ENCODE peak calls at places on chromosomes 13 and 19, in six cellular contexts. M is HEK293T, N is K562, B is IMR-90, G is GM12878, O is HepG2. V is an unnamed sample.

GRCh38 chr13:113802090-113802531 is 43.1 kb downstream of the TMEM255B start:
- DNase-seq in M (no peak), B (peak; percentile 72), N (peak; percentile 25), O (peak; percentile 13), G (no peak), V (peak; percentile 15)

GRCh38 chr13:27455331-27455855 is 5.0 kb upstream of the MTIF3 start:
- DNase-seq in G (no peak), N (no peak), M (no peak), B (no peak), O (no peak), V (no peak)

GRCh38 chr19:16461630-16462051 is 10.1 kb downstream of the EPS15L1 start:
- DNase-seq in N (no peak), G (no peak), M (no peak), B (no peak), O (no peak), V (no peak)

GRCh38 chr13:110616103-110617101 is 1.1 kb downstream of the NAXD start:
- DNase-seq in B (peak; percentile 72), G (no peak), N (peak; percentile 53), O (peak; percentile 26), M (no peak), V (peak; percentile 33)

GRCh38 chr13:36341718-36342117 is 4.5 kb downstream of the SPART start:
- DNase-seq in M (no peak), B (peak; percentile 51), O (no peak), G (no peak), N (no peak), V (no peak)

GRCh38 chr19:4911786-4912672 is 2.7 kb downstream of the UHRF1 start:
- DNase-seq in G (no peak), M (peak; percentile 60), B (peak; percentile 100), N (peak; percentile 62), O (peak; percentile 40), V (peak; percentile 94)

GRCh38 chr19:18425515-18426415 is 6.6 kb downstream of the SSBP4 start:
- DNase-seq in G (no peak), O (no peak), B (peak; percentile 62), N (no peak), M (no peak), V (no peak)

GRCh38 chr13:23715762-23716235 is 145.6 kb downstream of the TNFRSF19 start:
- DNase-seq in G (no peak), M (no peak), N (peak; percentile 36), B (no peak), O (peak; percentile 62), V (peak; percentile 38)

GRCh38 chr13:40983269-40983668 is 35.8 kb downstream of the ELF1 start:
- DNase-seq in M (no peak), G (no peak), B (no peak), O (no peak), N (no peak), V (no peak)

GRCh38 chr13:41825691-41826090 is 135.2 kb downstream of the VWA8 start:
- DNase-seq in G (no peak), O (no peak), N (no peak), B (peak; percentile 18), M (no peak), V (no peak)

GRCh38 chr19:7346488-7346971 is 2.2 kb upstream of the ARHGEF18 start:
- DNase-seq in B (no peak), O (peak; percentile 15), M (no peak), N (no peak), G (no peak), V (no peak)

GRCh38 chr13:19781526-19781925 is 1.2 kb downstream of the PSPC1 start:
- DNase-seq in N (no peak), G (no peak), O (no peak), M (no peak), B (no peak), V (peak; percentile 15)

GRCh38 chr19:6801397-6802086 is 29.0 kb downstream of the VAV1 start:
- DNase-seq in N (peak; percentile 40), B (no peak), M (no peak), O (no peak), G (peak; percentile 85), V (peak; percentile 87)

GRCh38 chr13:20672772-20673171 is 30.7 kb upstream of the IL17D start:
- DNase-seq in N (no peak), M (no peak), O (no peak), B (peak; percentile 28), G (no peak), V (no peak)

GRCh38 chr19:35249146-35249847 is 495 bp downstream of the LSR start:
- DNase-seq in M (no peak), B (no peak), G (no peak), N (peak; percentile 54), O (no peak), V (peak; percentile 48)

GRCh38 chr13:102197193-102197592 is 204.7 kb downstream of the FGF14 start:
- DNase-seq in G (no peak), O (peak; percentile 1), B (peak; percentile 8), N (no peak), M (no peak), V (peak; percentile 9)

GRCh38 chr13:28316841-28317240 is 178.1 kb downstream of the FLT1 start:
- DNase-seq in O (no peak), M (no peak), N (no peak), B (no peak), G (no peak), V (no peak)

GRCh38 chr19:14089662-14090508 is 666 bp downstream of the SAMD1 start:
- DNase-seq in G (no peak), M (peak; percentile 50), N (peak; percentile 70), B (peak; percentile 74), O (no peak), V (no peak)

GRCh38 chr13:114080739-114081561 is 51.5 kb downstream of the RASA3 start:
- DNase-seq in N (no peak), G (no peak), O (no peak), B (no peak), M (no peak), V (no peak)

GRCh38 chr13:28753208-28753892 is 34.6 kb upstream of the SLC46A3 start:
- DNase-seq in N (no peak), O (peak; percentile 75), B (peak; percentile 91), M (peak; percentile 24), G (no peak), V (peak; percentile 61)

GRCh38 chr19:50280983-50281382 is 48.2 kb downstream of the KCNC3 start:
- DNase-seq in G (no peak), B (no peak), O (no peak), M (no peak), N (no peak), V (no peak)

DNA sequence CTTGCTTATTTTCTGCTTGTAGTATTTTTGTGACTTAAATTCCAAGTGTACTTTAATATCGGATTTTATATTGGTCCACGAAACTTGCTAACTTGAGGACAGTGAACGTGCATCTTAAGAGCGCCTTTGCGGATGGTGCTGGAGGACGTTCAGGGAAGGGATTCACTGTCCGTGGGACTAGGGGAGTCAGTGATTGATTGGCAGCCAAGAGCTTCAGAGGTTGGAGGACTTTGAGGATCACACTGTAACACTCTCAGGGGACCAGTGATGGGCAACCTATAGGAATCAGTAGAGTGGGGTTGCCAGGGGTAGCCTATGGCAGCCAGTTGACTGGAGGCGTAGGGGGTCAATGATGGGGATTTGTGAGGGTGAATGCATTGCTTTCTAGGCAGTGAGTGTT is 516 bp downstream of the ZNF175 start:
- DNase-seq in G (no peak), N (no peak), B (peak; percentile 12), M (no peak), O (no peak), V (no peak)
- TF ChIP-seq BHLHE40 in G (no peak), N (no peak), B (no peak), M (no peak), O (no peak), V (no peak)

GRCh38 chr19:10206226-10206873 is 11.6 kb upstream of the DNMT1 start:
- DNase-seq in B (peak; percentile 66), O (peak; percentile 45), G (no peak), M (no peak), N (no peak), V (no peak)
- TF ChIP-seq BHLHE40 in B (no peak), O (no peak), G (no peak), M (no peak), N (no peak), V (no peak)

GRCh38 chr13:99417151-99417820 is 84.0 kb upstream of the TM9SF2 start:
- DNase-seq in O (no peak), G (no peak), N (no peak), B (no peak), M (no peak), V (no peak)

GRCh38 chr13:99418663-99419140 is 82.6 kb upstream of the TM9SF2 start:
- DNase-seq in B (no peak), G (no peak), M (no peak), O (no peak), N (no peak), V (no peak)

GRCh38 chr13:99416411-99417121 is 84.7 kb upstream of the TM9SF2 start:
- DNase-seq in N (no peak), M (no peak), G (no peak), B (no peak), O (no peak), V (no peak)

GRCh38 chr13:99419591-99420243 is 81.6 kb upstream of the TM9SF2 start:
- DNase-seq in O (no peak), N (no peak), B (no peak), G (no peak), M (no peak), V (no peak)

DNA sequence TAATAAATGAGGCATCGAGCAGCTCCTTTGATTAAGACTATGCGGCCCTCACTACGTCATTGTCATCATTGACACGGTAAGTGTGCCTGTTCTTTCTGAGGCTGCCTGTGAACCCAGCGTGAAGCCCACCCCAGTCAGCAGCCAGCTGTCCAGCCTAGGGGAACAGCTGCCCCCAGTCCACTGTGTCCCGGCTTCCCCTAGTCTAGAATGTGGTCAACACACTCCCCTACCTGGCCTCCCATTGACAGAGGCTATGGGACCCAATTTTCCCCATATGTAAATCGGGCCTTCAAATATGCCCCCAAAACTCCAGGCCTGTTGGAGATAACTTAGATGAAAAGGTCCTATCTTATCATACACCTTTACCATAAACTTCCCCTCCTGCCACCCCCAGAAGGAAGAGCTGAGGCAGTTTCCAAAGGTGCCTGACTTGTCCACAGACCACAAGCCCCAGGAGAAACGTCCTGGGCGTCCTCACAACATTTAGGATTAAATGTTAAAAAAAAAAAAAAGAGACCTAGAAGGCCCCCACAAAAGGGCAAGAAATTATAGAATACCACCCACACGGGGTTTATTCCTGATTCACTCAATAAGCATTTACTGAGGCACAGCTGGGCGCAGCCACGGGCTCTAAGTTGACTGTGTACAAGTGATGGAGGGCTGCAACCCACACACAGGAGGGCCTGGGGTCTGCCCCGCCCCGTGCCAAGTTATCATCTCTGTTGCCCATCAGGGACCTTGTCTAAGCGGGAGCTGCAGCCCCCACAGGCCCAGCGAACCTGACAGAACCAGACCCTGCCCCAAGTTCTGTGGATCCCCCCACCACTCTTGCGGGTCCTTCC is 83.2 kb upstream of the TM9SF2 start:
- DNase-seq in O (no peak), M (no peak), G (no peak), N (no peak), B (no peak), V (no peak)
- TF ChIP-seq BHLHE40 in O (no peak), M (no peak), G (no peak), N (no peak), B (no peak), V (no peak)

DNA sequence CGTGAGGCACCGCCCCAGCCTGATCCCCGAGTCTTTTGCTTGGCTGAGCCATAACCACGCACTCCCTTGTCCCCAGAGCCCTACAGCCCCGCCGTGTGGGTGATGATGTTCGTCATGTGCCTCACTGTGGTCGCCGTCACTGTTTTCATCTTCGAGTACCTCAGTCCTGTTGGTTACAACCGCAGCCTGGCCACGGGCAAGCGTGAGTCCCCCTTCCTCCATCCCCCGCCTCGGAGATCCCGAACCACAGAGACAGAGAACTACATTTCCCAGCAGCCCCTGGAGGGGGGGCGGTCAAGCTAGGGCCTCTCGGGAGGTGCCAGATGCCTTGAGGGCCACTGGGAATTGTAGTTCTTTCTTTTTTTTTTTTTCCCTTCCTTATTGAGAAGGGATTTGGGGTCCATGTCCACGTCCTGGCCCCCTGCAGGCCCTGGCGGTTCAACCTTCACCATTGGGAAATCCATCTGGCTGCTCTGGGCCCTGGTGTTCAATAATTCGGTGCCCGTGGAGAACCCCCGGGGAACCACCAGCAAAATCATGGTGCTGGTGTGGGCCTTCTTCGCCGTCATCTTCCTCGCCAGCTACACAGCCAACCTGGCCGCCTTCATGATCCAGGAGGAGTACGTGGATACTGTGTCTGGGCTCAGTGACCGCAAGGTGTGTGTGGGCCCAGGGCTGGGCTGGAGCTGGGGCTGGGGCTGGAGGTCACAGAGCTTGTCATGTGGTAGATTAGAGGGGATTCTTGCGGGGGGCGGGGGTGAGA is 25.9 kb downstream of the GRIN2D start:
- DNase-seq in M (peak; percentile 77), O (no peak), B (peak; percentile 42), G (peak; percentile 57), N (peak; percentile 70), V (peak; percentile 59)
- TF ChIP-seq BHLHE40 in M (no peak), O (no peak), B (no peak), G (peak; percentile 93), N (no peak), V (no peak)

V was measured in A549.